ENCODE peak calls at places on chromosomes 6 and 20, in four cellular contexts. A is endothelial cell of umbilical vein, M is GM23338, B is transverse colon. C is an unnamed sample.

GRCh38 chr6:131949909-131950766 is 1.0 kb downstream of the CCN2 start:
- DNase-seq in A (peak; percentile 55), M (peak; percentile 75), B (peak; percentile 83), C (peak; percentile 83)

GRCh38 chr6:33123732-33124524 is 48.1 kb downstream of the HLA-DPB1 start:
- DNase-seq in A (no peak), M (peak; percentile 89), B (no peak), C (no peak)

GRCh38 chr20:23358923-23359572 is 2.9 kb upstream of the GZF1 start:
- DNase-seq in A (no peak), M (no peak), B (peak; percentile 42), C (peak; percentile 76)

GRCh38 chr20:56414842-56415765 is 3.0 kb downstream of the CASS4 start:
- DNase-seq in A (no peak), M (no peak), B (no peak), C (no peak)

GRCh38 chr6:140073456-140073855 is 699.0 kb upstream of the CITED2 start:
- DNase-seq in A (no peak), M (no peak), B (no peak), C (no peak)

GRCh38 chr6:165766457-165766856 is 103.4 kb upstream of the PDE10A start:
- DNase-seq in A (peak; percentile 97), M (no peak), B (no peak), C (no peak)

GRCh38 chr6:68760486-68760885 is 125.4 kb downstream of the ADGRB3 start:
- DNase-seq in A (no peak), M (no peak), B (no peak), C (no peak)

GRCh38 chr6:42007753-42008528 is 42.4 kb upstream of the TAF8 start:
- DNase-seq in A (no peak), M (no peak), B (no peak), C (no peak)

GRCh38 chr6:159966339-159966738 is 2.5 kb upstream of the IGF2R start:
- DNase-seq in A (no peak), M (no peak), B (no peak), C (no peak)

GRCh38 chr6:125759184-125759902 is 9.9 kb downstream of the HEY2 start:
- DNase-seq in A (no peak), M (peak; percentile 92), B (no peak), C (no peak)

GRCh38 chr6:11366183-11366933 is 133.9 kb upstream of the NEDD9 start:
- DNase-seq in A (peak; percentile 11), M (no peak), B (no peak), C (no peak)

GRCh38 chr6:31907158-31907813 is 5.4 kb upstream of the ZBTB12 start:
- DNase-seq in A (no peak), M (no peak), B (no peak), C (no peak)

GRCh38 chr20:45337367-45338120 is 10.7 kb downstream of the SDC4 start:
- DNase-seq in A (no peak), M (no peak), B (peak; percentile 53), C (peak; percentile 73)

GRCh38 chr6:36368921-36369880 is 18.3 kb downstream of the ETV7 start:
- DNase-seq in A (no peak), M (no peak), B (no peak), C (no peak)

GRCh38 chr20:3606021-3606420 is 57.2 kb downstream of the GFRA4 start:
- DNase-seq in A (no peak), M (no peak), B (no peak), C (no peak)

GRCh38 chr20:32594204-32594603 is 9.1 kb upstream of the NOL4L start:
- DNase-seq in A (no peak), M (no peak), B (no peak), C (no peak)

DNA sequence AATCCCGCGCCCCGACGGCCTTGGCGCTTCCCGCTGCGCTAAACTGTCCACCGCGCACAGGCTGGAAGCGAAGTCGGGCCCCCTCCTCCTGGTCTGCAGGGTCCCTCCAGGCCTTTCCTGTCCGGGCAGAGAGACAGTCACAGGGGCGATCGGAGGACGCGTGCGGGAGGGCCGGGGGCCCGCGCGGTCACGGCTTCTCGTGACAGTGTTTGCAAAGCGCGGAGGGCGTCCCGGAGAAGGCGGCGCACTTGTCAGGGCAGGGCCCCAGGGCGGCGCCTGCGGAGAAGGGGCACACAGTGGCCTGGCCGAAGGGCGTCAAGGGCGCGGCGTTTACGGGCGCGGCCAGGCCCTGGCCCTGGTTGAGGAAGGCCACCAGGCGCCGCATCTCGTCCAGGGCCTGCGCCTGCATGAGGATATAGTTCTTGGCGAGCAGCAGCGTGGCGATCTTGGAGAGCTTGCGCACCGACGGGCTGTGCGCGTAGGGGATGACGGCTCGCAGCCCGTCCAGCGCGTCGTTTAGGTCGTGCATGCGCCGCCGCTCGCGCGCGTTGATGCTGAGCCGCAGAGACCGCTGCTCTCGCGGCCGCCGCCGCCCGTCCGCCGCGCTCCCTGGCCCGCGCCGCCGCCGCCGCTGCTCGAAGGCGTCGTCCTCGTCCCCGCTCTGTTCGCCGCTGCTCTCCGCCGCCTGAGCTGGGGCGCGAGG is 751 bp downstream of the BHLHE23 start:
- DNase-seq in A (no peak), M (peak; percentile 74), B (no peak), C (no peak)
- H3K4me1 ChIP-seq in A (no peaks in the 10 kb centered on the region), M (peaks cover 59% of the 10 kb centered on the region), B (peaks cover 16% of the 10 kb centered on the region), C (peaks cover 26% of the 10 kb centered on the region)

GRCh38 chr20:61449916-61450315 is 197.9 kb downstream of the CDH4 start:
- DNase-seq in A (no peak), M (no peak), B (no peak), C (no peak)
- H3K4me1 ChIP-seq in A (no peaks in the 10 kb centered on the region), M (peaks cover 51% of the 10 kb centered on the region), B (no peaks in the 10 kb centered on the region), C (no peaks in the 10 kb centered on the region)

GRCh38 chr6:15442467-15442866 is 196.6 kb downstream of the JARID2 start:
- DNase-seq in A (no peak), M (no peak), B (no peak), C (no peak)
- H3K4me1 ChIP-seq in A (peaks cover 4% of the 10 kb centered on the region), M (peaks cover 92% of the 10 kb centered on the region), B (peaks cover under 1% of the 10 kb centered on the region), C (peaks cover 40% of the 10 kb centered on the region)

GRCh38 chr6:75602897-75603395 is 1.3 kb downstream of the SENP6 start:
- DNase-seq in A (peak; percentile 47), M (no peak), B (no peak), C (no peak)

GRCh38 chr6:75600694-75601265 is 900 bp upstream of the SENP6 start:
- DNase-seq in A (peak; percentile 41), M (no peak), B (no peak), C (no peak)

GRCh38 chr6:75604294-75604693 is 2.6 kb downstream of the SENP6 start:
- DNase-seq in A (no peak), M (no peak), B (no peak), C (no peak)

GRCh38 chr6:75602164-75602896 is 650 bp downstream of the SENP6 start:
- DNase-seq in A (peak; percentile 64), M (peak; percentile 66), B (peak; percentile 33), C (peak; percentile 45)

GRCh38 chr6:75601608-75602163 is at the start of gene SENP6:
- DNase-seq in A (peak; percentile 86), M (peak; percentile 81), B (peak; percentile 80), C (peak; percentile 71)
- H3K4me1 ChIP-seq in A (peaks cover 11% of the 10 kb centered on the region), M (peaks cover 17% of the 10 kb centered on the region), B (peaks cover 39% of the 10 kb centered on the region), C (peaks cover 30% of the 10 kb centered on the region)

DNA sequence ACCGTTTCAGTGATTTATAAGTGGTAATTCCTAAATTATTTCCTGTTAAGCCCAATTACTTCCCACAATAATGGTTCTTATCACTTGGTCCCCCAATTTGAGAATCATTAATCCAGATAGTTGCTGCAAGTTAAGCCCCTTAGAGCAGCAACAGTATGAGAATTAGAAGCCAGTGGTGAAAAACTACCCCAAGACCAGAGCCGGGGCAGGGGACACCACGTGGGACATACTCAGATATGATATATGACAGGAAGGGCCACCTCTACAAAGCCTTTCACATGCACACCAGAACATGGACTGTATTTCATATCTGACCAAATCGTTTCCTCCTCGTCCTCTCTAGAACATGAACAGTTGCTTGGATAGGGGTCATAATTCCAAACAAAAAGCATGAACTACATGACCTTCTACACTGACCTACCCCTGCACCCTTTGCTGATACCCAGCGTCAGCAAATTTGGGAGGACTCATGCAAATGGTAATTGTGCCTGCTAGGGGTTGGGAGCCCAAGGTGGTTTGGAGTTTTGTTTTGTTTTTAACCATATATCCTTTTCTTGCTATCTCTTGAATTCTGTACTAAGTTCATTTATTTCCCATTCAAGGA is 3.9 kb downstream of the JAG1 start:
- DNase-seq in A (peak; percentile 38), M (no peak), B (no peak), C (no peak)
- H3K4me1 ChIP-seq in A (peaks cover 60% of the 10 kb centered on the region), M (peaks cover 59% of the 10 kb centered on the region), B (peaks cover 54% of the 10 kb centered on the region), C (peaks cover 67% of the 10 kb centered on the region)

GRCh38 chr6:106739387-106739786 is 110.0 kb downstream of the QRSL1 start:
- DNase-seq in A (no peak), M (no peak), B (no peak), C (peak; percentile 95)
- H3K4me1 ChIP-seq in A (no peaks in the 10 kb centered on the region), M (peaks cover 10% of the 10 kb centered on the region), B (peaks cover 29% of the 10 kb centered on the region), C (peaks cover 78% of the 10 kb centered on the region)